ENCODE peak calls at places on chromosome 16, in four cellular contexts. One of them, this sample, is unnamed. For H3K27me3 and H3K4me1, the result is how much of the 10 kb centered on the place peaks cover.

GRCh38 chr16:85991425-85991824 is 92.5 kb downstream of the IRF8 start:
- DNase-seq in K562: no peak
- DNase-seq in CD4-positive, alpha-beta memory T cell: no peak
- DNase-seq in naive thymus-derived CD4-positive, alpha-beta T cell: no peak
- DNase-seq in this sample: no peak

GRCh38 chr16:85159226-85159980 is 47.1 kb upstream of the CIBAR2 start:
- DNase-seq in naive thymus-derived CD4-positive, alpha-beta T cell: no peak
- DNase-seq in CD4-positive, alpha-beta memory T cell: no peak
- DNase-seq in K562: no peak
- DNase-seq in this sample: no peak

GRCh38 chr16:68074850-68075249 is 10.3 kb upstream of the NFATC3 start:
- DNase-seq in CD4-positive, alpha-beta memory T cell: peak
- DNase-seq in K562: no peak
- DNase-seq in naive thymus-derived CD4-positive, alpha-beta T cell: no peak
- DNase-seq in this sample: peak

GRCh38 chr16:4090476-4090875 is 25.8 kb downstream of the ADCY9 start:
- DNase-seq in naive thymus-derived CD4-positive, alpha-beta T cell: no peak
- DNase-seq in K562: no peak
- DNase-seq in CD4-positive, alpha-beta memory T cell: no peak
- DNase-seq in this sample: no peak

GRCh38 chr16:12097523-12098428 is 121.2 kb downstream of the SNX29 start:
- DNase-seq in CD4-positive, alpha-beta memory T cell: no peak
- DNase-seq in K562: peak
- DNase-seq in naive thymus-derived CD4-positive, alpha-beta T cell: no peak
- DNase-seq in this sample: no peak

GRCh38 chr16:79042886-79043285 is 557.7 kb downstream of the MAF start:
- DNase-seq in K562: no peak
- DNase-seq in CD4-positive, alpha-beta memory T cell: peak
- DNase-seq in naive thymus-derived CD4-positive, alpha-beta T cell: peak
- DNase-seq in this sample: peak

GRCh38 chr16:64590516-64590915 is 531.3 kb downstream of the CDH11 start:
- DNase-seq in CD4-positive, alpha-beta memory T cell: no peak
- DNase-seq in K562: no peak
- DNase-seq in naive thymus-derived CD4-positive, alpha-beta T cell: no peak
- DNase-seq in this sample: no peak

GRCh38 chr16:87319011-87319410 is 1.8 kb upstream of the C16orf95 start:
- DNase-seq in naive thymus-derived CD4-positive, alpha-beta T cell: no peak
- DNase-seq in K562: no peak
- DNase-seq in CD4-positive, alpha-beta memory T cell: no peak
- DNase-seq in this sample: no peak

GRCh38 chr16:86595983-86596605 is 17.7 kb downstream of the FOXL1 start:
- DNase-seq in K562: no peak
- DNase-seq in naive thymus-derived CD4-positive, alpha-beta T cell: no peak
- DNase-seq in CD4-positive, alpha-beta memory T cell: no peak
- DNase-seq in this sample: no peak

GRCh38 chr16:84765606-84766580 is 53.9 kb upstream of the CRISPLD2 start:
- DNase-seq in CD4-positive, alpha-beta memory T cell: peak
- DNase-seq in K562: no peak
- DNase-seq in naive thymus-derived CD4-positive, alpha-beta T cell: peak
- DNase-seq in this sample: no peak

GRCh38 chr16:25264599-25264998 is 7.0 kb upstream of the ZKSCAN2 start:
- DNase-seq in CD4-positive, alpha-beta memory T cell: no peak
- DNase-seq in K562: peak
- DNase-seq in naive thymus-derived CD4-positive, alpha-beta T cell: no peak
- DNase-seq in this sample: no peak

GRCh38 chr16:73746554-73746953 is 550.1 kb upstream of the PSMD7 start:
- DNase-seq in K562: no peak
- DNase-seq in CD4-positive, alpha-beta memory T cell: no peak
- DNase-seq in naive thymus-derived CD4-positive, alpha-beta T cell: no peak
- DNase-seq in this sample: no peak

GRCh38 chr16:19008245-19008644 is 24.5 kb downstream of the TMC7 start:
- DNase-seq in K562: no peak
- DNase-seq in naive thymus-derived CD4-positive, alpha-beta T cell: no peak
- DNase-seq in CD4-positive, alpha-beta memory T cell: no peak
- DNase-seq in this sample: no peak

GRCh38 chr16:19210968-19211367 is 42.9 kb downstream of the SYT17 start:
- DNase-seq in CD4-positive, alpha-beta memory T cell: no peak
- DNase-seq in naive thymus-derived CD4-positive, alpha-beta T cell: no peak
- DNase-seq in K562: no peak
- DNase-seq in this sample: no peak

GRCh38 chr16:86874141-86874540 is 295.8 kb downstream of the FOXL1 start:
- DNase-seq in CD4-positive, alpha-beta memory T cell: no peak
- DNase-seq in K562: peak
- DNase-seq in naive thymus-derived CD4-positive, alpha-beta T cell: no peak
- DNase-seq in this sample: no peak

GRCh38 chr16:53504665-53505064 is 1.7 kb upstream of the AKTIP start:
- DNase-seq in K562: no peak
- DNase-seq in CD4-positive, alpha-beta memory T cell: peak
- DNase-seq in naive thymus-derived CD4-positive, alpha-beta T cell: no peak
- DNase-seq in this sample: no peak
- H3K27ac ChIP-seq in K562: no peak
- H3K27ac ChIP-seq in CD4-positive, alpha-beta memory T cell: peak
- H3K27ac ChIP-seq in naive thymus-derived CD4-positive, alpha-beta T cell: peak
- H3K27ac ChIP-seq in this sample: no peak

GRCh38 chr16:31888735-31889134 is 15.1 kb downstream of the ZNF267 start:
- DNase-seq in K562: no peak
- DNase-seq in naive thymus-derived CD4-positive, alpha-beta T cell: no peak
- DNase-seq in CD4-positive, alpha-beta memory T cell: no peak
- DNase-seq in this sample: no peak

GRCh38 chr16:31899505-31899904 is 25.9 kb downstream of the ZNF267 start:
- DNase-seq in K562: no peak
- DNase-seq in CD4-positive, alpha-beta memory T cell: no peak
- DNase-seq in naive thymus-derived CD4-positive, alpha-beta T cell: no peak
- DNase-seq in this sample: no peak

GRCh38 chr16:31897283-31897682 is 23.7 kb downstream of the ZNF267 start:
- DNase-seq in naive thymus-derived CD4-positive, alpha-beta T cell: no peak
- DNase-seq in CD4-positive, alpha-beta memory T cell: no peak
- DNase-seq in K562: no peak
- DNase-seq in this sample: no peak

GRCh38 chr16:31893824-31894223 is 20.2 kb downstream of the ZNF267 start:
- DNase-seq in CD4-positive, alpha-beta memory T cell: no peak
- DNase-seq in K562: no peak
- DNase-seq in naive thymus-derived CD4-positive, alpha-beta T cell: no peak
- DNase-seq in this sample: no peak
- H3K27me3 ChIP-seq in CD4-positive, alpha-beta memory T cell: under half
- H3K27me3 ChIP-seq in K562: under half
- H3K27me3 ChIP-seq in naive thymus-derived CD4-positive, alpha-beta T cell: under half
- H3K27me3 ChIP-seq in this sample: under half

GRCh38 chr16:15592324-15592723 is 50.6 kb downstream of the MARF1 start:
- DNase-seq in K562: no peak
- DNase-seq in CD4-positive, alpha-beta memory T cell: peak
- DNase-seq in naive thymus-derived CD4-positive, alpha-beta T cell: no peak
- DNase-seq in this sample: no peak
- H3K4me1 ChIP-seq in K562: under half
- H3K4me1 ChIP-seq in CD4-positive, alpha-beta memory T cell: under half
- H3K4me1 ChIP-seq in naive thymus-derived CD4-positive, alpha-beta T cell: under half
- H3K4me1 ChIP-seq in this sample: under half

GRCh38 chr16:88333645-88334516 is 48.9 kb upstream of the ZNF469 start:
- DNase-seq in K562: no peak
- DNase-seq in naive thymus-derived CD4-positive, alpha-beta T cell: no peak
- DNase-seq in CD4-positive, alpha-beta memory T cell: no peak
- DNase-seq in this sample: no peak
- H3K27ac ChIP-seq in K562: peak
- H3K27ac ChIP-seq in naive thymus-derived CD4-positive, alpha-beta T cell: no peak
- H3K27ac ChIP-seq in CD4-positive, alpha-beta memory T cell: no peak
- H3K27ac ChIP-seq in this sample: peak

DNA sequence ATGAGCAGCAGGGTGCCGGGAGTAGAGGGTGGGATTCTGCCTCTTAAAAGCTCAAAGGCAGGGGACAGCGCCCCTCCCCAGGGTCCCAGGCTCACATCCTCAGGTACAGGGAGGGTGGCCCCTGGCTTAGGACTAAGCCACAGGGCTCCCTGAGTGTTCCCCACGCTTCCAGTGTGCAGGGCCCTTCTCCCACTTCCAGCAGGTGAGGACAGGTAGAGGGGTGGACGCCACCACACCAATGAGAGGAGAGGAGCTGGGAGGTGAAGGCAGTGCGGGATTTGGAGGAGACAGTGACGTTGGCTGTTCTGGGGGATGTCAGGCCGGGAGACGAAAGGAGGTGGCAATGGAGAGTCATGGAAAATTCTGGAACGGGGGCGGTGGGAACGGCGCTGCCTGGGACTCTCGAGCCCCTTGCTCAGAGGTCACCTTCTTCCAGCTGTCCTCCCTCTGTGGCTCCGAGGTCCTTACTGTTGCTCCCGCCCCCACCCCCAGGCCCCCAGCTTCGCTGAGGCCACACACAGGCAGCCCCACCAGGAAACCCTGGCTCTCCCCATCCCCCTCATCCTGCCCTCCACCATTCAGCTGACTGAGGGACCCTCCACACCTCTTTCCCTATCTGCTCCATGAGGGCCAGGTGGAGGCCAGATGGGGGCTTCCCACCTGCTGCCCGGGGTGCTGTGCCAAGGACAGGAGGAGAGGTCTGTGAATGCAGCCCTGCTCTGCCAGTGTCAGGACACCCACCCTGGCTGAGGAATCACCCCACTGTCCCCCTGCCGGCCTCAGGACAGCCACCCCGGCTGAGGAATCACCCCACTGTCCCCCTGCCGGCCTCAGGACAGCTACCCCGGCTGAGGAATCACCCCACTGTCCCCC is 57.7 kb upstream of the ACSF3 start:
- DNase-seq in naive thymus-derived CD4-positive, alpha-beta T cell: no peak
- DNase-seq in K562: no peak
- DNase-seq in CD4-positive, alpha-beta memory T cell: no peak
- DNase-seq in this sample: no peak
- H3K27me3 ChIP-seq in naive thymus-derived CD4-positive, alpha-beta T cell: under half
- H3K27me3 ChIP-seq in K562: under half
- H3K27me3 ChIP-seq in CD4-positive, alpha-beta memory T cell: under half
- H3K27me3 ChIP-seq in this sample: under half

GRCh38 chr16:50695017-50696000 is 1.9 kb downstream of the NOD2 start:
- DNase-seq in K562: no peak
- DNase-seq in naive thymus-derived CD4-positive, alpha-beta T cell: no peak
- DNase-seq in CD4-positive, alpha-beta memory T cell: no peak
- DNase-seq in this sample: no peak

GRCh38 chr16:50694206-50694605 is 800 bp downstream of the NOD2 start:
- DNase-seq in naive thymus-derived CD4-positive, alpha-beta T cell: no peak
- DNase-seq in CD4-positive, alpha-beta memory T cell: no peak
- DNase-seq in K562: no peak
- DNase-seq in this sample: no peak

GRCh38 chr16:50692644-50692998 is 785 bp upstream of the NOD2 start:
- DNase-seq in naive thymus-derived CD4-positive, alpha-beta T cell: no peak
- DNase-seq in K562: no peak
- DNase-seq in CD4-positive, alpha-beta memory T cell: peak
- DNase-seq in this sample: no peak

GRCh38 chr16:50696126-50696525 is 2.7 kb downstream of the NOD2 start:
- DNase-seq in naive thymus-derived CD4-positive, alpha-beta T cell: no peak
- DNase-seq in CD4-positive, alpha-beta memory T cell: peak
- DNase-seq in K562: no peak
- DNase-seq in this sample: no peak

DNA sequence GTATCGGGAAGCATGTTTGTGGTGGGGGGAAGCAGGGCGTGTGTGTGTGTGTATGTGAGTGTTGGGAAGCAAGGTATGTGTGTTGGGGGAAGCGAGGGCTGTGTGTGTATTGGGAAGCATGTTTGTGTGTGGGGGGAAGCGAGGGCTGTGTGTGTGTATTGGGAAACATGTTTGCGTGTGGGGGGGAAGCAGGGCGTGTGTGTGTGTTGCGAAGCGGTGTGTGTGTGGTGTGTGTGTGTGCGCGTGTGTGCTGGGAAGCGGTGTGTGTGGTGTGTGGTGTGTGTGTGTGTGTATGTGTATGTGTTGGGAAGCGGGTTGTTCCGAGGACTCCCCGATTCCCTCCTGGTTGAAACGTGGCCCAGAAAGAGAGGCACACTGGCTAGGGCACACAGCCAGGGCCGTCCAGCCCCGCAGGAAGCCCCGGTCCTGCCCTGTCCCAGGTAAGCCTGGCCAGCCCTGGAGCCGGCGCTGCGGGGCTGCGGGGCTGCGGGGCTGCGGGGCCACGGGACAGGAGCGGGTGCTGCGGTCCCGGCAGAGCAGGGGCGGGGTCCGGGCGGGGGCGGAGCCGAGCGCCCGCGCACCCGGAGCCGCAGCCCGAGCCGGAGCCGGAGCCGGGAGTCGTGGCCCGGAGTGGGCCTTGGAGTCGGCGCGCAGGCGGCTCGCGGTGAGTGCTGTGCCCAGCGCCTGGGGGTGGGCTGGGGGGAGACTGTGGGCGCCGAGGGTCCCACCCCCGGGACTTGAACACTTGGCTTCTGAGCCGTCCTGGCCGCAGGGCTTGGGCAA is at the start of gene NOD2:
- DNase-seq in K562: peak
- DNase-seq in naive thymus-derived CD4-positive, alpha-beta T cell: peak
- DNase-seq in CD4-positive, alpha-beta memory T cell: no peak
- DNase-seq in this sample: no peak
- H3K4me1 ChIP-seq in K562: under half
- H3K4me1 ChIP-seq in naive thymus-derived CD4-positive, alpha-beta T cell: under half
- H3K4me1 ChIP-seq in CD4-positive, alpha-beta memory T cell: half or more
- H3K4me1 ChIP-seq in this sample: under half

GRCh38 chr16:3009568-3010390 is 2.9 kb upstream of the CLDN9 start:
- DNase-seq in K562: no peak
- DNase-seq in CD4-positive, alpha-beta memory T cell: no peak
- DNase-seq in naive thymus-derived CD4-positive, alpha-beta T cell: no peak
- DNase-seq in this sample: no peak
- H3K27ac ChIP-seq in K562: no peak
- H3K27ac ChIP-seq in CD4-positive, alpha-beta memory T cell: no peak
- H3K27ac ChIP-seq in naive thymus-derived CD4-positive, alpha-beta T cell: no peak
- H3K27ac ChIP-seq in this sample: no peak

GRCh38 chr16:82744958-82745357 is 118.2 kb downstream of the CDH13 start:
- DNase-seq in K562: no peak
- DNase-seq in CD4-positive, alpha-beta memory T cell: no peak
- DNase-seq in naive thymus-derived CD4-positive, alpha-beta T cell: no peak
- DNase-seq in this sample: no peak
- H3K27me3 ChIP-seq in K562: under half
- H3K27me3 ChIP-seq in CD4-positive, alpha-beta memory T cell: under half
- H3K27me3 ChIP-seq in naive thymus-derived CD4-positive, alpha-beta T cell: under half
- H3K27me3 ChIP-seq in this sample: under half

This sample was measured in CD8-positive, alpha-beta memory T cell.